ENCODE peak calls at places on chromosome 7, in nine cellular contexts. One of them, this sample, is unnamed.

GRCh38 chr7:38375453-38375852 is 102.0 kb upstream of the TARP start:
- DNase-seq in activated CD8-positive, alpha-beta T cell treated with anti-CD3 and anti-CD28 coated beads for 36 hours: no peak
- DNase-seq in epithelial cell of esophagus: no peak
- DNase-seq in glutamatergic neuron: no peak
- DNase-seq in cardiac fibroblast: no peak
- DNase-seq in CD4-positive, alpha-beta T cell: no peak
- DNase-seq in AG04450: no peak
- DNase-seq in fibroblast of villous mesenchyme: no peak
- DNase-seq in spleen: no peak
- DNase-seq in this sample: no peak

GRCh38 chr7:35993113-35993512 is 159.9 kb upstream of the EEPD1 start:
- DNase-seq in activated CD8-positive, alpha-beta T cell treated with anti-CD3 and anti-CD28 coated beads for 36 hours: no peak
- DNase-seq in epithelial cell of esophagus: peak; percentile 72
- DNase-seq in glutamatergic neuron: no peak
- DNase-seq in cardiac fibroblast: peak; percentile 48
- DNase-seq in CD4-positive, alpha-beta T cell: no peak
- DNase-seq in AG04450: no peak
- DNase-seq in fibroblast of villous mesenchyme: peak; percentile 35
- DNase-seq in spleen: no peak
- DNase-seq in this sample: no peak

GRCh38 chr7:34165466-34165865 is 260.1 kb downstream of the BMPER start:
- DNase-seq in activated CD8-positive, alpha-beta T cell treated with anti-CD3 and anti-CD28 coated beads for 36 hours: no peak
- DNase-seq in epithelial cell of esophagus: no peak
- DNase-seq in glutamatergic neuron: no peak
- DNase-seq in cardiac fibroblast: no peak
- DNase-seq in CD4-positive, alpha-beta T cell: no peak
- DNase-seq in AG04450: no peak
- DNase-seq in fibroblast of villous mesenchyme: no peak
- DNase-seq in spleen: no peak
- DNase-seq in this sample: no peak

GRCh38 chr7:27784399-27785053 is 44.6 kb downstream of the TAX1BP1 start:
- DNase-seq in activated CD8-positive, alpha-beta T cell treated with anti-CD3 and anti-CD28 coated beads for 36 hours: peak; percentile 29
- DNase-seq in epithelial cell of esophagus: peak; percentile 77
- DNase-seq in glutamatergic neuron: no peak
- DNase-seq in cardiac fibroblast: peak; percentile 82
- DNase-seq in CD4-positive, alpha-beta T cell: no peak
- DNase-seq in AG04450: no peak
- DNase-seq in fibroblast of villous mesenchyme: peak; percentile 69
- DNase-seq in spleen: no peak
- DNase-seq in this sample: peak; percentile 16

GRCh38 chr7:148688526-148688925 is 10.2 kb upstream of the CUL1 start:
- DNase-seq in activated CD8-positive, alpha-beta T cell treated with anti-CD3 and anti-CD28 coated beads for 36 hours: no peak
- DNase-seq in epithelial cell of esophagus: no peak
- DNase-seq in glutamatergic neuron: no peak
- DNase-seq in cardiac fibroblast: peak; percentile 9
- DNase-seq in CD4-positive, alpha-beta T cell: no peak
- DNase-seq in AG04450: no peak
- DNase-seq in fibroblast of villous mesenchyme: no peak
- DNase-seq in spleen: no peak
- DNase-seq in this sample: no peak

GRCh38 chr7:26627871-26628270 is 236.5 kb downstream of the SKAP2 start:
- DNase-seq in activated CD8-positive, alpha-beta T cell treated with anti-CD3 and anti-CD28 coated beads for 36 hours: no peak
- DNase-seq in epithelial cell of esophagus: no peak
- DNase-seq in glutamatergic neuron: peak; percentile 28
- DNase-seq in cardiac fibroblast: no peak
- DNase-seq in CD4-positive, alpha-beta T cell: no peak
- DNase-seq in AG04450: no peak
- DNase-seq in fibroblast of villous mesenchyme: no peak
- DNase-seq in spleen: no peak
- DNase-seq in this sample: peak; percentile 25

GRCh38 chr7:102892631-102893278 is 20.0 kb upstream of the LRRC17 start:
- DNase-seq in activated CD8-positive, alpha-beta T cell treated with anti-CD3 and anti-CD28 coated beads for 36 hours: no peak
- DNase-seq in epithelial cell of esophagus: no peak
- DNase-seq in glutamatergic neuron: no peak
- DNase-seq in cardiac fibroblast: peak; percentile 67
- DNase-seq in CD4-positive, alpha-beta T cell: no peak
- DNase-seq in AG04450: no peak
- DNase-seq in fibroblast of villous mesenchyme: peak; percentile 64
- DNase-seq in spleen: no peak
- DNase-seq in this sample: no peak

GRCh38 chr7:73429218-73429617 is 4.4 kb upstream of the FZD9 start:
- DNase-seq in activated CD8-positive, alpha-beta T cell treated with anti-CD3 and anti-CD28 coated beads for 36 hours: no peak
- DNase-seq in epithelial cell of esophagus: no peak
- DNase-seq in glutamatergic neuron: peak; percentile 76
- DNase-seq in cardiac fibroblast: no peak
- DNase-seq in CD4-positive, alpha-beta T cell: no peak
- DNase-seq in AG04450: no peak
- DNase-seq in fibroblast of villous mesenchyme: no peak
- DNase-seq in spleen: peak; percentile 70
- DNase-seq in this sample: peak; percentile 91

GRCh38 chr7:20798081-20798693 is 11.5 kb upstream of the SP8 start:
- DNase-seq in activated CD8-positive, alpha-beta T cell treated with anti-CD3 and anti-CD28 coated beads for 36 hours: peak; percentile 4
- DNase-seq in epithelial cell of esophagus: peak; percentile 49
- DNase-seq in glutamatergic neuron: peak; percentile 67
- DNase-seq in cardiac fibroblast: no peak
- DNase-seq in CD4-positive, alpha-beta T cell: no peak
- DNase-seq in AG04450: no peak
- DNase-seq in fibroblast of villous mesenchyme: peak; percentile 14
- DNase-seq in spleen: peak; percentile 80
- DNase-seq in this sample: peak; percentile 63

GRCh38 chr7:5430612-5430947 is 6.9 kb upstream of the TNRC18 start:
- DNase-seq in activated CD8-positive, alpha-beta T cell treated with anti-CD3 and anti-CD28 coated beads for 36 hours: no peak
- DNase-seq in epithelial cell of esophagus: no peak
- DNase-seq in glutamatergic neuron: no peak
- DNase-seq in cardiac fibroblast: no peak
- DNase-seq in CD4-positive, alpha-beta T cell: no peak
- DNase-seq in AG04450: no peak
- DNase-seq in fibroblast of villous mesenchyme: no peak
- DNase-seq in spleen: no peak
- DNase-seq in this sample: no peak

GRCh38 chr7:5426226-5426475 is 2.5 kb upstream of the TNRC18 start:
- DNase-seq in activated CD8-positive, alpha-beta T cell treated with anti-CD3 and anti-CD28 coated beads for 36 hours: peak; percentile 9
- DNase-seq in epithelial cell of esophagus: peak; percentile 66
- DNase-seq in glutamatergic neuron: no peak
- DNase-seq in cardiac fibroblast: peak; percentile 71
- DNase-seq in CD4-positive, alpha-beta T cell: no peak
- DNase-seq in AG04450: no peak
- DNase-seq in fibroblast of villous mesenchyme: peak; percentile 83
- DNase-seq in spleen: no peak
- DNase-seq in this sample: peak; percentile 43

GRCh38 chr7:5429253-5429856 is 5.7 kb upstream of the TNRC18 start:
- DNase-seq in activated CD8-positive, alpha-beta T cell treated with anti-CD3 and anti-CD28 coated beads for 36 hours: peak; percentile 19
- DNase-seq in epithelial cell of esophagus: peak; percentile 90
- DNase-seq in glutamatergic neuron: no peak
- DNase-seq in cardiac fibroblast: peak; percentile 63
- DNase-seq in CD4-positive, alpha-beta T cell: no peak
- DNase-seq in AG04450: no peak
- DNase-seq in fibroblast of villous mesenchyme: peak; percentile 82
- DNase-seq in spleen: peak; percentile 81
- DNase-seq in this sample: peak; percentile 65

GRCh38 chr7:5429857-5430611 is 6.4 kb upstream of the TNRC18 start:
- DNase-seq in activated CD8-positive, alpha-beta T cell treated with anti-CD3 and anti-CD28 coated beads for 36 hours: peak; percentile 42
- DNase-seq in epithelial cell of esophagus: peak; percentile 94
- DNase-seq in glutamatergic neuron: no peak
- DNase-seq in cardiac fibroblast: peak; percentile 57
- DNase-seq in CD4-positive, alpha-beta T cell: no peak
- DNase-seq in AG04450: no peak
- DNase-seq in fibroblast of villous mesenchyme: peak; percentile 68
- DNase-seq in spleen: no peak
- DNase-seq in this sample: peak; percentile 57

DNA sequence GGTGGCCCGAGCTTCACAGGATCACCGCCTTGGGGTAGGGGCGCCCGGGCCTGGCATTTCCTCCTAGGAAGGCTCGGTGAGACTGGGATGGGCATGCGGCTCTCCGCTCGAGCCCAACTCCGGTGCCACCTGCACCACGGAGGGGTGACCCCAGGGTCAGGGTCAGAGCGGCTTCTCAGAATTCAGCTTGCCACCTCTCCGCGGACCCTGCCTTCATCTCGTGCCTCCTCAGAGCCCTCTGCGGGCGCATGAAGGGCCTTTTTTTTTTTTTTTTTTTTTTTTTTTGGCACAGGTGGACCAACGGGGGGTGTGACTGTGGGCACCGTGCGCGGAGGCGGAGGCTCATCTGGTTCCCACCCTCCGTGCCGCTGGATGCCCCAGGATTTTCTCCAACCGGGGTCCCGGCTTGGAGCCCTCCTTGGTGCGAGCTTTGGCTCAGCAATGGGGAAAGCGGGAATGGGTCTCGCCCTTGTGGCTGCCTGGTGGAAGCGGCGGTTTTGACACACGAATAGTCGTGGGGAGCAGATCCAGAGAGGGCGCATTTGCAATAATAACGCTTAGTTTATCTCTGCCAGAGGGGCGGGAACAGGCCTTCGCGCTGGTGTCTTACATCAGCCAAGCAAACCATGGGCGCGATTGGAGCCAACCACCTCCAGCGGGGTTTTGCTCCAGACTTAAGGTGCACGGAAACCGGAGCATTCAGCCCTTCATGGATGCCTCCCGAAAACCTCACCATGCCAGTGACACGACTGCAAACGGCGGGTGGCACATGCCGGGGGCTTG is 5.0 kb upstream of the TNRC18 start:
- DNase-seq in activated CD8-positive, alpha-beta T cell treated with anti-CD3 and anti-CD28 coated beads for 36 hours: peak; percentile 40
- DNase-seq in epithelial cell of esophagus: peak; percentile 76
- DNase-seq in glutamatergic neuron: peak; percentile 49
- DNase-seq in cardiac fibroblast: peak; percentile 89
- DNase-seq in CD4-positive, alpha-beta T cell: no peak
- DNase-seq in AG04450: peak; percentile 72
- DNase-seq in fibroblast of villous mesenchyme: peak; percentile 93
- DNase-seq in spleen: peak; percentile 77
- DNase-seq in this sample: peak; percentile 47
- TF ChIP-seq CTCF in activated CD8-positive, alpha-beta T cell treated with anti-CD3 and anti-CD28 coated beads for 36 hours: no peak
- TF ChIP-seq CTCF in epithelial cell of esophagus: no peak
- TF ChIP-seq CTCF in glutamatergic neuron: peak; percentile 8
- TF ChIP-seq CTCF in cardiac fibroblast: peak; percentile 29
- TF ChIP-seq CTCF in CD4-positive, alpha-beta T cell: no peak
- TF ChIP-seq CTCF in AG04450: peak; percentile 38
- TF ChIP-seq CTCF in fibroblast of villous mesenchyme: peak; percentile 27
- TF ChIP-seq CTCF in spleen: no peak
- TF ChIP-seq CTCF in this sample: no peak

DNA sequence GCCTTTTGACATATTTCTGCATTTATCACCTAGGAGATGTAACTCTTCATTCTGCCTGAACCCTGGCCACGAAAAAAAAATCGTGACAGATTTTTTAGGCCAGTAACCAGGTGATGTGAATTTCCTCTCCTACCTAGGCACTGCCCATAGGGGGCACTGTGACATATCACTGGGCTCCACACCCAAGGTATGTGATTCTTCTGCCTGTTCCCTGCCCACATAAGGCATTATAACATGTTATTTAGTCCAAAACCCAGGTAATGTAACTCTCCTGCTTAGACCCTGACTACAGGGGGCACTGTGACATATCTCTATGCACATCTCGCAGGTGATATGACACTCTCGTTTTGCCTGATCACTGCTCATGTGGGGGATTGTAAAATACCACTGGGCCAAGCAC is 29.5 kb upstream of the ZNF107 start:
- DNase-seq in activated CD8-positive, alpha-beta T cell treated with anti-CD3 and anti-CD28 coated beads for 36 hours: peak; percentile 45
- DNase-seq in epithelial cell of esophagus: no peak
- DNase-seq in glutamatergic neuron: no peak
- DNase-seq in cardiac fibroblast: no peak
- DNase-seq in CD4-positive, alpha-beta T cell: no peak
- DNase-seq in AG04450: no peak
- DNase-seq in fibroblast of villous mesenchyme: no peak
- DNase-seq in spleen: no peak
- DNase-seq in this sample: no peak
- TF ChIP-seq CTCF in activated CD8-positive, alpha-beta T cell treated with anti-CD3 and anti-CD28 coated beads for 36 hours: peak; percentile 59
- TF ChIP-seq CTCF in epithelial cell of esophagus: no peak
- TF ChIP-seq CTCF in glutamatergic neuron: peak; percentile 40
- TF ChIP-seq CTCF in cardiac fibroblast: peak; percentile 0
- TF ChIP-seq CTCF in CD4-positive, alpha-beta T cell: no peak
- TF ChIP-seq CTCF in AG04450: no peak
- TF ChIP-seq CTCF in fibroblast of villous mesenchyme: no peak
- TF ChIP-seq CTCF in spleen: no peak
- TF ChIP-seq CTCF in this sample: no peak

DNA sequence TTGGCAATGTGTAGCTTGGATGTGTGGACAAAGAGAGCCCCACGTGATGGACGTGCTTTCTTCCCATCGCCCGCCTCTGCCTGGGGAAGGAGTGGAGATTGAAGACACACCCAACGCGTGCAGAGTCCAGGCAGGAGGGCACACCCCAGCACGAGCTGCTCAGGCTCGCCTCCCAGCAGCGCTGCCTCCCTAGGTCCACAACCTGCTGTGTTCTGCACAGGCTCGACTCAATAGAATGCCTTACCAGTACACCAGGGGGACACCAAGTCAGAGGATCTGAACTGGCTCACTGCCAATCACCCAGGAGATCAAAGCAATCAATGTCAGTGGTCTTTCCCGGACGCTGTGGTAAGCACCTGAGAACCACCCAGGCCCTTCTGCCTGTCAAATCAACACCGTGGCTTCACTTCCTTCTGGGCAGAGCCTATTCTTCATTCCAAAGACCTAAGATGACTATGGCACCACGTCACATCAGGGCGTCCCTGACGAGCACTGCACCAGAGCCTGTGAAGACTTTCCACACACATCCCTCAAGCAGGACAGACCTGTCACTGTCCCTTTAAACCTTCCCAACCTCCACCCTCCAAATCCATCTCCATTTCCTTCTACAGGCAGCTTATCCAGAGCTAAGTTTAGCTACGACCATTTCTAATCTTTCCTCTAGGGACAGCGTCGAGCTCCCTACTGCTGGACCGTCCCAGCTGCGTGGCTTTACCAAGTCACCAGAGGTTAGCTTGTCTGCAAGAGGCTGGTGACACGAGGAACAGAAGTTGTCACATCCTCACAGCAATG is 72.3 kb downstream of the AMZ1 start:
- DNase-seq in activated CD8-positive, alpha-beta T cell treated with anti-CD3 and anti-CD28 coated beads for 36 hours: peak; percentile 56
- DNase-seq in epithelial cell of esophagus: peak; percentile 63
- DNase-seq in glutamatergic neuron: peak; percentile 33
- DNase-seq in cardiac fibroblast: peak; percentile 64
- DNase-seq in CD4-positive, alpha-beta T cell: no peak
- DNase-seq in AG04450: no peak
- DNase-seq in fibroblast of villous mesenchyme: peak; percentile 75
- DNase-seq in spleen: peak; percentile 85
- DNase-seq in this sample: no peak
- TF ChIP-seq CTCF in activated CD8-positive, alpha-beta T cell treated with anti-CD3 and anti-CD28 coated beads for 36 hours: peak; percentile 33
- TF ChIP-seq CTCF in epithelial cell of esophagus: peak; percentile 57
- TF ChIP-seq CTCF in glutamatergic neuron: peak; percentile 46
- TF ChIP-seq CTCF in cardiac fibroblast: peak; percentile 52
- TF ChIP-seq CTCF in CD4-positive, alpha-beta T cell: no peak
- TF ChIP-seq CTCF in AG04450: peak; percentile 56
- TF ChIP-seq CTCF in fibroblast of villous mesenchyme: peak; percentile 54
- TF ChIP-seq CTCF in spleen: no peak
- TF ChIP-seq CTCF in this sample: peak; percentile 41

DNA sequence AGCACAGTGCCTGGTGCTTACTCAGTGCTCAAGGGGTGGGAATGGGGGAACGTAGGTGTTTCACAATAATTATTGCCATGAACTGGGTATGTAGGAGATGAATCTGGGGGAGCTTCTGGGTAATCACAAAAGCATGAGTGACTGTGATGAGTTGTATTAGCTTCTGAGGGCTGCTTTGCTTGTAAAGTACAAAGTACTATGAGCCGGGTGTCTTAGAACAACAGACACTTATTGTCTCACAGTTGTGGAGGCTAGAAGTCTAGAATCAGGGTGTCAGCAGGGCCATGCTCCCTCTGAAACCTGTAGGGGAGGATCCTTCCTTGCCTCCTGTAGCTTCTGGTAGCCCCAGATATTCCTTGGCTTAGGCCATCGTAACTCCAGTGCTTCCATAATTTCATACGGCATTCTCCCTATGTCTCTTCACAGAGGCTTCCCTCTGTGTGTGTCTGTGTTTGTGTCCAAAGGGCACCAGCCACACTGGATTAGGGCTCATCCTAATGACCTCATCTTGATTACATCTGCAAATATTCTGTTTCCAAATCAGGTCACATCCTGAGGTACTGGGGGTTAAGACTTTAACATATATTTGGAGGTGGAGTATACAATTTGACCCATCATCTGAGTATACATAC is 84.8 kb upstream of the AGBL3 start:
- DNase-seq in activated CD8-positive, alpha-beta T cell treated with anti-CD3 and anti-CD28 coated beads for 36 hours: no peak
- DNase-seq in epithelial cell of esophagus: no peak
- DNase-seq in glutamatergic neuron: no peak
- DNase-seq in cardiac fibroblast: no peak
- DNase-seq in CD4-positive, alpha-beta T cell: no peak
- DNase-seq in AG04450: no peak
- DNase-seq in fibroblast of villous mesenchyme: no peak
- DNase-seq in spleen: no peak
- DNase-seq in this sample: no peak
- TF ChIP-seq CTCF in activated CD8-positive, alpha-beta T cell treated with anti-CD3 and anti-CD28 coated beads for 36 hours: no peak
- TF ChIP-seq CTCF in epithelial cell of esophagus: no peak
- TF ChIP-seq CTCF in glutamatergic neuron: no peak
- TF ChIP-seq CTCF in cardiac fibroblast: no peak
- TF ChIP-seq CTCF in CD4-positive, alpha-beta T cell: no peak
- TF ChIP-seq CTCF in AG04450: no peak
- TF ChIP-seq CTCF in fibroblast of villous mesenchyme: no peak
- TF ChIP-seq CTCF in spleen: no peak
- TF ChIP-seq CTCF in this sample: no peak